ENCODE peak calls at places on chromosomes 5 and 9, in six cellular contexts. U is ovary; A is heart right ventricle; Z is H7; Q is effector memory CD4-positive, alpha-beta T cell; M is uterus. H is an unnamed sample. For H3K27me3, the result is how much of the 10 kb centered on the place peaks cover.

GRCh38 chr9:132955123-132955522 is 10.7 kb upstream of the TSC1 start:
- DNase-seq in U (no peak), A (no peak), Z (no peak), Q (no peak), M (no peak), H (no peak)

GRCh38 chr5:61167382-61167781 is 5.1 kb upstream of the SMIM15 start:
- DNase-seq in U (no peak), A (no peak), Z (peak), Q (no peak), M (no peak), H (no peak)

GRCh38 chr9:114995681-114996221 is 65.4 kb upstream of the TNFSF8 start:
- DNase-seq in U (no peak), A (peak), Z (no peak), Q (no peak), M (no peak), H (no peak)

GRCh38 chr5:80254767-80255424 is 952 bp downstream of the SERINC5 start:
- DNase-seq in U (no peak), A (no peak), Z (peak), Q (peak), M (no peak), H (no peak)

GRCh38 chr5:33223563-33224305 is 217.0 kb upstream of the TARS1 start:
- DNase-seq in U (no peak), A (no peak), Z (no peak), Q (no peak), M (no peak), H (no peak)

GRCh38 chr5:84378420-84378819 is 6.3 kb downstream of the EDIL3 start:
- DNase-seq in U (no peak), A (no peak), Z (no peak), Q (no peak), M (no peak), H (no peak)

GRCh38 chr5:116025831-116026230 is 6.4 kb upstream of the ARL14EPL start:
- DNase-seq in U (no peak), A (no peak), Z (no peak), Q (no peak), M (no peak), H (no peak)

GRCh38 chr9:96383165-96383939 is at the start of gene SLC35D2:
- DNase-seq in U (peak), A (peak), Z (peak), Q (peak), M (peak), H (peak)

GRCh38 chr9:97773723-97774122 is 76.6 kb upstream of the XPA start:
- DNase-seq in U (no peak), A (peak), Z (no peak), Q (no peak), M (no peak), H (no peak)

GRCh38 chr5:157972579-157972978 is 113.6 kb upstream of the CLINT1 start:
- DNase-seq in U (no peak), A (no peak), Z (no peak), Q (no peak), M (no peak), H (no peak)

GRCh38 chr9:107489687-107490605 is at the start of gene KLF4:
- DNase-seq in U (peak), A (peak), Z (peak), Q (peak), M (peak), H (peak)

GRCh38 chr9:95000821-95001220 is 274.3 kb downstream of the AOPEP start:
- DNase-seq in U (no peak), A (no peak), Z (no peak), Q (no peak), M (no peak), H (no peak)

GRCh38 chr5:55218966-55219365 is 8.1 kb downstream of the MCIDAS start:
- DNase-seq in U (no peak), A (no peak), Z (peak), Q (no peak), M (no peak), H (no peak)

GRCh38 chr9:124799274-124800006 is 22.5 kb downstream of the OLFML2A start:
- DNase-seq in U (no peak), A (no peak), Z (peak), Q (no peak), M (no peak), H (no peak)

GRCh38 chr9:117957267-117957666 is 253.1 kb downstream of the TLR4 start:
- DNase-seq in U (no peak), A (no peak), Z (no peak), Q (no peak), M (no peak), H (peak)

GRCh38 chr9:13181652-13182051 is 97.8 kb downstream of the MPDZ start:
- DNase-seq in U (no peak), A (no peak), Z (no peak), Q (no peak), M (no peak), H (peak)

GRCh38 chr5:176153741-176154140 is 84.5 kb upstream of the SIMC1 start:
- DNase-seq in U (peak), A (no peak), Z (no peak), Q (no peak), M (no peak), H (no peak)

GRCh38 chr5:1212881-1213280 is 11.5 kb downstream of the SLC6A19 start:
- DNase-seq in U (no peak), A (peak), Z (peak), Q (no peak), M (no peak), H (no peak)

GRCh38 chr9:121499427-121500164 is at the start of gene GGTA1:
- DNase-seq in U (peak), A (peak), Z (peak), Q (no peak), M (peak), H (peak)

GRCh38 chr5:57650360-57651069 is 167.9 kb upstream of the ACTBL2 start:
- DNase-seq in U (peak), A (no peak), Z (peak), Q (no peak), M (no peak), H (no peak)

GRCh38 chr9:128124451-128124850 is 3.1 kb downstream of the PTGES2 start:
- DNase-seq in U (no peak), A (peak), Z (peak), Q (no peak), M (no peak), H (no peak)

GRCh38 chr5:62729662-62730061 is 151.0 kb downstream of the LRRC70 start:
- DNase-seq in U (no peak), A (no peak), Z (no peak), Q (no peak), M (no peak), H (no peak)

GRCh38 chr9:25472085-25472607 is 206.1 kb downstream of the TUSC1 start:
- DNase-seq in U (no peak), A (no peak), Z (no peak), Q (no peak), M (no peak), H (no peak)

GRCh38 chr5:79236364-79236969 is 536 bp downstream of the JMY start:
- DNase-seq in U (no peak), A (peak), Z (peak), Q (no peak), M (peak), H (no peak)

GRCh38 chr9:5442400-5443011 is 4.8 kb upstream of the PLGRKT start:
- DNase-seq in U (no peak), A (no peak), Z (peak), Q (no peak), M (no peak), H (no peak)

GRCh38 chr9:38008168-38009034 is 60.6 kb downstream of the SHB start:
- DNase-seq in U (no peak), A (no peak), Z (peak), Q (no peak), M (no peak), H (peak)

GRCh38 chr5:6493681-6494454 is 45.2 kb downstream of the UBE2QL1 start:
- DNase-seq in U (no peak), A (no peak), Z (no peak), Q (no peak), M (no peak), H (no peak)
- H3K27me3 ChIP-seq in U (under half), A (under half), Z (under half), Q (under half), M (under half), H (under half)

GRCh38 chr9:134536101-134536900 is 105.3 kb upstream of the COL5A1 start:
- DNase-seq in U (no peak), A (no peak), Z (no peak), Q (no peak), M (no peak), H (no peak)
- H3K27me3 ChIP-seq in U (under half), A (under half), Z (under half), Q (under half), M (under half), H (under half)

DNA sequence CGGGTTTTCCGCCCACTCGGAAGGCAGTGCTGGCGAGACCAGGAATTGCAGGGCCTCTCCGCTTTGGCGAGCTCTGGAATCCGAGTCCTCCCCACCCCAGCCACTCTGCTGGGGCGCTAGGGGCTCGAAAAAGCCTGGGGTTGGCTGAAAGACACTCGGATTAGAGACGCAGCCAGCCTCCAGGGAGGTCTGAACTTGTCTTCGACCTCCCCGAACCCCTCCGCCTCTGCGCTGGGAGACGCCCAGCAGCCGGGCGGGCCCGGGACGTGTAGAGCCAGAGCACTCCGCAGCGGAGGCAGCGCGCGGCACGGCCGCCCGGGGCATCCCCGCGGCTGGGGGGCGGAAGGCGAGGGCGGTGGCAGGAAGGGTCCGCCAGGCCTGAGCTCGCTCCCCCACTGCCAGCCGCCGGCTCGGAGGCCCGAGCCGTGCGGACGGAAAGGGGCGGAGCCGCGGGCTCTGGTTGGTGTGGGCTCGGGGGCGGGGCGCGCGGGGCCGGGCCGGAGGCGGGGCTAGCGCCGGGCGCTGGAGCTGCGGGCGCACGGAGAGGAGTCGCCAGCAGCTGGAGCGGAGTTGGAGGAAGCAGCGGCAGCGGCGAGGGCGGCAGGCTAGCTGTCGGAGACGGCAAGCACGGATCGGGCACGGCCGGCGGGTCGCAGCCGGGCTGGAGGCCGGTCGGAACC is at the start of gene PIK3R1:
- DNase-seq in U (peak), A (peak), Z (peak), Q (peak), M (peak), H (peak)
- H3K27me3 ChIP-seq in U (under half), A (under half), Z (under half), Q (under half), M (under half), H (under half)

GRCh38 chr5:140023611-140024191 is 19.4 kb downstream of the NRG2 start:
- DNase-seq in U (no peak), A (no peak), Z (no peak), Q (no peak), M (no peak), H (no peak)
- H3K27me3 ChIP-seq in U (under half), A (under half), Z (under half), Q (under half), M (under half), H (under half)

DNA sequence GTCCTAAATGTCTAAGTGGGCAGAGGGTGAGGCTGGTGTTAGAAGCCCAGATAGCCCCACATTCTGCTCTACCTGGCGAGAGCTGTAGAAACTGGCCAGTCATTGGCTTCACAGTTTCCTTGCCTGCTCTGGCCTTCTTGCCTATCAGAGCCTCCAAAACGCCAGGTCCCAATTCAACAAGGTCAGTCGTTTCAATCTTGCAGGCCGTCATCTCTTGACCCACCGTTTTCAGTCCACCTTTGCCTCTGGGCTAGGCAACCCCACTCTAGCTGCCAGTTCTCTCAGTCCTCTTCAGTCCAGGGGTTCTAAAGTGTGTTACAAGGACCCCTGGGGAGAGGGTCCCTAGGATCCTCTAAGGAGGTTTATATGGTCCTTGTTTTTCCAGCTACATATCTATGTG is 20.0 kb upstream of the TIFAB start:
- DNase-seq in U (no peak), A (no peak), Z (no peak), Q (no peak), M (no peak), H (no peak)
- H3K27me3 ChIP-seq in U (under half), A (under half), Z (under half), Q (under half), M (under half), H (under half)

GRCh38 chr9:126521551-126521950 is 92.2 kb upstream of the LMX1B start:
- DNase-seq in U (no peak), A (no peak), Z (no peak), Q (no peak), M (no peak), H (no peak)

GRCh38 chr9:126521089-126521488 is 92.6 kb upstream of the LMX1B start:
- DNase-seq in U (no peak), A (no peak), Z (peak), Q (no peak), M (no peak), H (no peak)

GRCh38 chr9:126523621-126524111 is 90.1 kb upstream of the LMX1B start:
- DNase-seq in U (no peak), A (no peak), Z (no peak), Q (no peak), M (no peak), H (no peak)

GRCh38 chr9:126522957-126523356 is 90.8 kb upstream of the LMX1B start:
- DNase-seq in U (no peak), A (no peak), Z (no peak), Q (no peak), M (no peak), H (no peak)

GRCh38 chr9:126521976-126522590 is 91.6 kb upstream of the LMX1B start:
- DNase-seq in U (no peak), A (no peak), Z (no peak), Q (no peak), M (no peak), H (no peak)
- H3K27me3 ChIP-seq in U (under half), A (under half), Z (under half), Q (under half), M (under half), H (under half)

GRCh38 chr9:135014341-135015010 is 73.0 kb upstream of the OLFM1 start:
- DNase-seq in U (no peak), A (no peak), Z (peak), Q (no peak), M (no peak), H (no peak)

GRCh38 chr9:135010921-135011320 is 76.5 kb upstream of the OLFM1 start:
- DNase-seq in U (no peak), A (no peak), Z (no peak), Q (no peak), M (no peak), H (no peak)

GRCh38 chr9:135009711-135010362 is 77.6 kb upstream of the OLFM1 start:
- DNase-seq in U (no peak), A (no peak), Z (peak), Q (no peak), M (no peak), H (no peak)

GRCh38 chr9:135010363-135010860 is 77.1 kb upstream of the OLFM1 start:
- DNase-seq in U (no peak), A (no peak), Z (peak), Q (no peak), M (no peak), H (no peak)

DNA sequence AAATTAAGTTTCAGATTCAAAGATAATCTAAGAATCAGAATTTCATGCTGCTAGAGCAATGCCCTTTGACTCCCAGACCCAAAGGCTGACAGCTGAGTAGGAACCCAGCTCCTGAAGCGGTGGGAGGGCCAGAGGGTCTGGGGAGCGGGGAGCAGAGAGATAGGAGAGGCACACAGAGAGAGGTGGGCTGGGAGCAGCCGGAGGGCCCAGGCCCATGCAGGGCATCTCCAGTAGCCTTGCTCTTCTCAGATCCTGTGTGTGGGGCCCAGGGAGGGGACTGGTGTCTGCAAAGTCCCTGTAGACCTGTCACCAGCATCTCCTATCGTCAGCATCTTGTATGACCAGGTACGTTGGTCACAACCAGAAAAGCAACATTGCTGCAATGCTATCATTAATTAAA is 75.3 kb upstream of the OLFM1 start:
- DNase-seq in U (no peak), A (no peak), Z (peak), Q (no peak), M (no peak), H (no peak)
- H3K27me3 ChIP-seq in U (under half), A (under half), Z (under half), Q (under half), M (under half), H (under half)

GRCh38 chr9:137396227-137396626 is 26.7 kb downstream of the EXD3 start:
- DNase-seq in U (no peak), A (no peak), Z (no peak), Q (no peak), M (no peak), H (no peak)

GRCh38 chr9:137394866-137395665 is 27.9 kb downstream of the EXD3 start:
- DNase-seq in U (no peak), A (no peak), Z (no peak), Q (no peak), M (no peak), H (no peak)

GRCh38 chr9:137397675-137398423 is 25.1 kb downstream of the EXD3 start:
- DNase-seq in U (no peak), A (no peak), Z (peak), Q (no peak), M (no peak), H (no peak)

GRCh38 chr9:137395666-137396010 is 27.3 kb downstream of the EXD3 start:
- DNase-seq in U (no peak), A (no peak), Z (no peak), Q (no peak), M (no peak), H (no peak)

DNA sequence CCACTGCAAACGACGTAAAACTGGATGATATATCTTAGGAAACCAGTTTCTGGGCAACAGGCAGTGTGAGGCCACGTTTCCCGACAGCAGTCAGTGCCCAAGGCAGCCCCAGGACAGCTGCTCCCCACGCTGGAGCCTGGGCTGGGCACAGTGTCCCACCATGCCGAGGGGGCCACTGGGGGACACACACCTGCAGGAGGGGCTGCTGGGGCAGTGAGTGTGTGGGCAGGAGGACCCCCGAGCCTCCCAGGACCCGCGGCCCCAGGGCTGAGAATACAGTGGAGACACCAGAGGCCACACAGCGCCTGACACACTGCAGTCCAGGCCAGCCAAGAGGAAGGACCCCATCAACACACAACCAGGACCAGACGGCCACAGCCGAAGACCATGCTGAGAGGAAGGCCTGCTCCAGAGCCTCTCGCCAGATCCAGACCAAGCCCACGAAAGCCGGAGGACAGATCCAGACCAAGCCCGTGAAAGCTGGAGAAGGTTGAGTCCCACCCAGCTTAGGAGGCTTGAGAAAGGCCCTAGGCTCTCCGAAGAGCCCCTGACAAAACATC is 26.1 kb downstream of the EXD3 start:
- DNase-seq in U (no peak), A (no peak), Z (peak), Q (no peak), M (no peak), H (no peak)
- H3K27me3 ChIP-seq in U (under half), A (under half), Z (under half), Q (under half), M (under half), H (under half)

DNA sequence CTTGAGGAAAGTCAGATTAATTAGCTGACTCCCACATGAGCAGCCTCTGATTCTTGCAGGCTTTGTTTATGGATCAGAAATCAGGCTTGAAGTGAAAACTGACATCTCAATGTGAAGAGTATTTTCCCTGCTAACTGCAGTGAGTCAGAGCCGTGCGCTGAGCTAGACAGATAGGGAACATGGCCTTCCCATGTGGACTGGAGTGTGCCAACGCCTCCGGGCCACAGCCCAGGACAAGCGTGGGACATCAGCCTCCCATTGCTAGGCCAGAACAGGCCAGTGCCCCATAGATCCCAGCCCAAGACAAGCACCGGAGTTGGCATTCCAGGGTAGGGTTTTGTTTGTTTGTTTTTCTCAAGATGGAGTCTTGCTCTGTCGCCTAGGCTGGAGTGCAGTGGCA is 52.0 kb downstream of the ADAMTS2 start:
- DNase-seq in U (no peak), A (no peak), Z (no peak), Q (no peak), M (peak), H (no peak)
- H3K27me3 ChIP-seq in U (under half), A (under half), Z (under half), Q (under half), M (under half), H (under half)